ENCODE peak calls at places on chromosomes 12 and 14, in ten cellular contexts. Q is NCI-H2029; G is stimulated activated CD4-positive, alpha-beta T cell treated with anti-CD3 and anti-CD28 coated beads, Interleukin-2, amount 100 ng/mL, for 24 hours; T is activated naive CD4-positive, alpha-beta T cell treated with anti-CD3 and anti-CD28 coated beads, Interleukin-2, amount 10 ng/mL, durations not matched to agents 7 days and 5 days; S is H54; Z is activated CD4-positive, CD25-positive, alpha-beta regulatory T cell treated with anti-CD3 and anti-CD28 coated beads, Interleukin-2, amount 50 U/mL, for 16 hours; N is naive thymus-derived CD8-positive, alpha-beta T cell; K is hepatocyte; M is Calu3; A is left lung. F is an unnamed sample.

GRCh38 chr14:75800792-75801191 is 139.7 kb downstream of the TTLL5 start:
- DNase-seq in Q (no peak), S (no peak), A (no peak), K (no peak), N (no peak), G (peak), Z (no peak), M (no peak), T (no peak), F (no peak)

GRCh38 chr12:42128888-42129287 is 15.8 kb downstream of the GXYLT1 start:
- DNase-seq in Q (no peak), T (no peak), A (no peak), G (no peak), Z (no peak), S (no peak), K (no peak), N (no peak), M (no peak), F (no peak)

GRCh38 chr12:10154145-10154496 is 17.8 kb downstream of the OLR1 start:
- DNase-seq in Z (no peak), A (no peak), M (no peak), N (no peak), K (no peak), S (no peak), T (no peak), Q (no peak), G (no peak), F (no peak)

GRCh38 chr14:49908433-49908782 is 15.5 kb downstream of the ARF6 start:
- DNase-seq in Q (no peak), A (no peak), T (no peak), Z (no peak), M (no peak), K (no peak), S (no peak), G (no peak), N (no peak), F (no peak)

GRCh38 chr12:117125275-117125613 is 26.0 kb upstream of the TESC start:
- DNase-seq in N (no peak), T (no peak), G (no peak), K (peak), M (no peak), S (peak), Z (no peak), Q (no peak), A (no peak), F (no peak)

GRCh38 chr12:1130571-1130970 is 139.5 kb downstream of the ERC1 start:
- DNase-seq in K (no peak), T (no peak), Z (no peak), G (no peak), S (no peak), Q (peak), A (no peak), M (peak), N (no peak), F (no peak)

GRCh38 chr14:28875937-28876910 is 109.6 kb downstream of the FOXG1 start:
- DNase-seq in Z (no peak), A (no peak), Q (peak), T (no peak), K (no peak), G (no peak), N (no peak), M (no peak), S (no peak), F (peak)

GRCh38 chr12:124053855-124054254 is 80.8 kb downstream of the ZNF664 start:
- DNase-seq in A (peak), G (no peak), T (no peak), Q (peak), Z (no peak), N (no peak), M (no peak), K (peak), S (no peak), F (peak)

GRCh38 chr14:102833341-102833740 is 56.1 kb downstream of the TRAF3 start:
- DNase-seq in Q (no peak), A (no peak), K (no peak), M (no peak), N (no peak), G (no peak), S (no peak), T (no peak), Z (no peak), F (no peak)

GRCh38 chr14:34113051-34113511 is 162.2 kb upstream of the EGLN3 start:
- DNase-seq in M (peak), Z (no peak), T (no peak), S (no peak), K (no peak), A (no peak), G (no peak), Q (no peak), N (no peak), F (no peak)

GRCh38 chr12:20513189-20513588 is 144.9 kb downstream of the PDE3A start:
- DNase-seq in M (no peak), A (no peak), K (no peak), G (no peak), T (no peak), Q (no peak), N (no peak), Z (no peak), S (no peak), F (no peak)

GRCh38 chr12:91565246-91565645 is 382.6 kb upstream of the DCN start:
- DNase-seq in N (no peak), Z (no peak), T (no peak), G (peak), A (no peak), M (no peak), K (no peak), Q (no peak), S (no peak), F (no peak)

GRCh38 chr12:130053641-130054040 is 108.6 kb upstream of the FZD10 start:
- DNase-seq in N (no peak), S (no peak), G (no peak), Q (no peak), M (no peak), A (no peak), Z (no peak), K (peak), T (no peak), F (peak)

GRCh38 chr14:92832137-92832700 is 38.1 kb downstream of the GOLGA5 start:
- DNase-seq in G (no peak), Z (no peak), M (no peak), Q (no peak), A (no peak), T (no peak), K (no peak), S (no peak), N (no peak), F (no peak)

GRCh38 chr12:116150452-116150851 is 127.0 kb downstream of the MED13L start:
- DNase-seq in S (no peak), Z (no peak), G (no peak), T (no peak), K (no peak), A (no peak), Q (no peak), M (no peak), N (no peak), F (no peak)

GRCh38 chr14:77582511-77582910 is 33.9 kb downstream of the SPTLC2 start:
- DNase-seq in Q (no peak), S (no peak), A (no peak), N (no peak), K (no peak), M (no peak), Z (no peak), G (no peak), T (no peak), F (no peak)

GRCh38 chr12:68446379-68446778 is 114.2 kb upstream of the MDM1 start:
- DNase-seq in S (no peak), G (no peak), Q (no peak), M (no peak), T (no peak), Z (no peak), N (no peak), A (no peak), K (no peak), F (no peak)

GRCh38 chr12:118603610-118604361 is 227.4 kb downstream of the SUDS3 start:
- DNase-seq in N (no peak), Q (no peak), M (peak), G (no peak), S (no peak), A (no peak), T (no peak), Z (no peak), K (no peak), F (no peak)

GRCh38 chr12:102474438-102475064 is 5.8 kb downstream of the IGF1 start:
- DNase-seq in G (no peak), T (no peak), Z (no peak), M (no peak), A (no peak), K (peak), S (no peak), N (no peak), Q (peak), F (no peak)

GRCh38 chr12:113253532-113254285 is 32.4 kb downstream of the TPCN1 start:
- DNase-seq in N (no peak), G (no peak), A (no peak), K (no peak), Q (no peak), S (no peak), Z (no peak), T (no peak), M (no peak), F (no peak)

GRCh38 chr12:613996-614726 is 49.1 kb downstream of the NINJ2 start:
- DNase-seq in Z (no peak), T (peak), G (peak), K (no peak), A (peak), M (peak), N (peak), S (no peak), Q (no peak), F (peak)

GRCh38 chr12:109612975-109613502 is 39.4 kb downstream of the MVK start:
- DNase-seq in N (no peak), K (no peak), G (no peak), A (no peak), Z (no peak), T (no peak), S (peak), M (no peak), Q (no peak), F (no peak)

F was measured in COR-L47.